ENCODE peak calls at places on chromosomes 12 and 14, in eight cellular contexts. C, Q, Z, U, Y, D, A and B are unnamed samples.

GRCh38 chr14:105888784-105889665 is 362.6 kb downstream of the TMEM121 start:
- DNase-seq in C (no peak), Q (no peak), Z (no peak), U (no peak), Y (no peak), D (peak), A (no peak), B (no peak)

GRCh38 chr12:80273144-80273543 is 170.9 kb upstream of the PTPRQ start:
- DNase-seq in C (no peak), Q (no peak), Z (no peak), U (no peak), Y (no peak), D (no peak), A (no peak), B (no peak)

GRCh38 chr12:57110189-57111045 is 745 bp downstream of the STAT6 start:
- DNase-seq in C (peak), Q (no peak), Z (peak), U (peak), Y (peak), D (peak), A (peak), B (peak)

GRCh38 chr12:53207042-53207441 is at the start of gene ITGB7:
- DNase-seq in C (peak), Q (no peak), Z (no peak), U (no peak), Y (no peak), D (peak), A (no peak), B (no peak)

GRCh38 chr14:73403181-73403752 is 55.1 kb downstream of the NUMB start:
- DNase-seq in C (no peak), Q (no peak), Z (no peak), U (no peak), Y (no peak), D (no peak), A (no peak), B (no peak)

GRCh38 chr12:96073346-96074336 is 38.3 kb upstream of the LTA4H start:
- DNase-seq in C (peak), Q (no peak), Z (no peak), U (peak), Y (peak), D (no peak), A (peak), B (no peak)

GRCh38 chr12:26158078-26158764 is 33.4 kb upstream of the BHLHE41 start:
- DNase-seq in C (peak), Q (no peak), Z (no peak), U (no peak), Y (peak), D (no peak), A (no peak), B (no peak)

GRCh38 chr12:100794441-100795192 is at the start of gene ANO4:
- DNase-seq in C (peak), Q (no peak), Z (peak), U (peak), Y (peak), D (no peak), A (peak), B (peak)

GRCh38 chr12:5794156-5794555 is 150.9 kb downstream of the ANO2 start:
- DNase-seq in C (no peak), Q (no peak), Z (no peak), U (no peak), Y (no peak), D (no peak), A (no peak), B (no peak)

GRCh38 chr12:87509233-87509820 is 519.9 kb downstream of the C12orf50 start:
- DNase-seq in C (peak), Q (no peak), Z (peak), U (peak), Y (peak), D (no peak), A (peak), B (peak)

GRCh38 chr14:51564460-51564859 is 87.2 kb upstream of the FRMD6 start:
- DNase-seq in C (no peak), Q (peak), Z (no peak), U (no peak), Y (no peak), D (no peak), A (no peak), B (no peak)

GRCh38 chr12:43882578-43883178 is 46.8 kb downstream of the TMEM117 start:
- DNase-seq in C (peak), Q (peak), Z (peak), U (peak), Y (peak), D (no peak), A (peak), B (peak)

GRCh38 chr12:1418144-1418543 is 176.2 kb downstream of the FBXL14 start:
- DNase-seq in C (no peak), Q (no peak), Z (no peak), U (no peak), Y (no peak), D (no peak), A (no peak), B (no peak)

GRCh38 chr14:63435204-63435603 is 108.0 kb downstream of the PPP2R5E start:
- DNase-seq in C (no peak), Q (no peak), Z (no peak), U (no peak), Y (no peak), D (no peak), A (no peak), B (no peak)

GRCh38 chr14:105401699-105402098 is 3.4 kb downstream of the TEX22 start:
- DNase-seq in C (no peak), Q (no peak), Z (no peak), U (no peak), Y (no peak), D (no peak), A (no peak), B (no peak)

GRCh38 chr12:27940756-27941402 is 31.7 kb downstream of the PTHLH start:
- DNase-seq in C (peak), Q (peak), Z (peak), U (peak), Y (peak), D (peak), A (peak), B (peak)
- H3K4me3 ChIP-seq in C (no peak), Q (no peak), Z (no peak), U (no peak), Y (no peak), D (no peak), A (no peak), B (no peak)

GRCh38 chr14:77272261-77272660 is 1.3 kb upstream of the NGB start:
- DNase-seq in C (no peak), Q (no peak), Z (no peak), U (no peak), Y (no peak), D (peak), A (no peak), B (no peak)

GRCh38 chr14:77268989-77269595 is 1.9 kb downstream of the NGB start:
- DNase-seq in C (peak), Q (peak), Z (no peak), U (no peak), Y (peak), D (peak), A (no peak), B (no peak)

GRCh38 chr14:77271113-77271710 is at the start of gene NGB:
- DNase-seq in C (peak), Q (no peak), Z (no peak), U (no peak), Y (no peak), D (peak), A (no peak), B (no peak)

GRCh38 chr14:77267937-77268699 is 2.9 kb downstream of the NGB start:
- DNase-seq in C (no peak), Q (no peak), Z (no peak), U (no peak), Y (no peak), D (peak), A (no peak), B (no peak)

GRCh38 chr14:77270361-77271112 is 469 bp downstream of the NGB start:
- DNase-seq in C (peak), Q (no peak), Z (no peak), U (no peak), Y (no peak), D (peak), A (peak), B (peak)
- H3K4me3 ChIP-seq in C (peak), Q (no peak), Z (no peak), U (no peak), Y (no peak), D (no peak), A (no peak), B (no peak)

GRCh38 chr12:50842637-50843493 is at the start of gene TMPRSS12:
- DNase-seq in C (peak), Q (no peak), Z (peak), U (no peak), Y (no peak), D (no peak), A (no peak), B (no peak)
- H3K4me3 ChIP-seq in C (peak), Q (no peak), Z (no peak), U (no peak), Y (no peak), D (peak), A (no peak), B (no peak)

DNA sequence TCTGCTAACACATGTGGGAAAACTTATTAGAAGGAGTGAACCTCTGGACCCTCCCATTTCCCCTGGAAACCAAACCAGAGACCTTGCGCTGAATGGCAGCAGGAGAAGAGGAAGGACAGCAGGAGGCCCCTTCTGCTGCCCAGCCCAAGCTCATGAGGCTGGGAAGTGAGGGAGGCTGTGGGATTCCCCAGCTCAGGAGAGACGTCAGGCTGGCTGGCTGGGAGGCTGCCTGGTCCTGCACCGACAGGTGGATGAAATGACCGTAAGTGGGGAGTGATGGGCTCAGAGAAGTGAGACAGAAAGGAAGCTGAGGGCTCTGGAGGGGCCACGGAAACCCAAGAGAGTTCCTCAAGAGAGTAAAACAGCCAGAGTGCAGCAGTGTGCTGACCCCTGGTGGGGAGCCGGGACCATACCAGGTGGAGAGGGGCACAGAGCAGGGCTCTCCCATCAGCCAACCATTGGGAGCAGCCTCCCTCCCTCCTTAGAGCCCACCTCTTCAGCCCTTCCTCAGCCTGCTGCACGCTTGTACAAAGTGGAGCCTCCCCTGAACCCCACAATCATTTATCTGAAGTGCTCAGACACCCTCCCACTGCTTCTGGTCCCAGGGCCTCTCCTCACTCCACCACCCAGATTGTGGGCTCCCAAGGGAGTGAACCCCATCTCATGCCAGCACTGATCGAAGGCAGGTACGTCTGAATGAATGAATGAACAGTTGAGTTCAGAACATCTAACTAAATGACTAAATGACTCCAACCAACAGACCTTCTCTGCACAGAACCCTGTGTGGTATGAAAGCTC is 14.0 kb downstream of the TAMALIN start:
- DNase-seq in C (peak), Q (peak), Z (peak), U (peak), Y (no peak), D (peak), A (peak), B (no peak)
- H3K4me3 ChIP-seq in C (peak), Q (no peak), Z (no peak), U (no peak), Y (no peak), D (no peak), A (no peak), B (no peak)

GRCh38 chr12:48980953-48981756 is 3.0 kb downstream of the WNT1 start:
- DNase-seq in C (peak), Q (peak), Z (no peak), U (no peak), Y (no peak), D (no peak), A (peak), B (no peak)
- H3K4me3 ChIP-seq in C (peak), Q (peak), Z (no peak), U (no peak), Y (no peak), D (peak), A (no peak), B (no peak)

GRCh38 chr12:15535287-15535895 is 213.1 kb downstream of the PTPRO start:
- DNase-seq in C (no peak), Q (no peak), Z (no peak), U (peak), Y (no peak), D (no peak), A (peak), B (no peak)

GRCh38 chr12:15534870-15535269 is 212.6 kb downstream of the PTPRO start:
- DNase-seq in C (no peak), Q (no peak), Z (no peak), U (peak), Y (no peak), D (no peak), A (peak), B (peak)

GRCh38 chr12:15532364-15532977 is 210.2 kb downstream of the PTPRO start:
- DNase-seq in C (peak), Q (peak), Z (peak), U (peak), Y (peak), D (no peak), A (peak), B (peak)

GRCh38 chr12:15536446-15536845 is 214.1 kb downstream of the PTPRO start:
- DNase-seq in C (no peak), Q (peak), Z (no peak), U (no peak), Y (no peak), D (no peak), A (no peak), B (no peak)

DNA sequence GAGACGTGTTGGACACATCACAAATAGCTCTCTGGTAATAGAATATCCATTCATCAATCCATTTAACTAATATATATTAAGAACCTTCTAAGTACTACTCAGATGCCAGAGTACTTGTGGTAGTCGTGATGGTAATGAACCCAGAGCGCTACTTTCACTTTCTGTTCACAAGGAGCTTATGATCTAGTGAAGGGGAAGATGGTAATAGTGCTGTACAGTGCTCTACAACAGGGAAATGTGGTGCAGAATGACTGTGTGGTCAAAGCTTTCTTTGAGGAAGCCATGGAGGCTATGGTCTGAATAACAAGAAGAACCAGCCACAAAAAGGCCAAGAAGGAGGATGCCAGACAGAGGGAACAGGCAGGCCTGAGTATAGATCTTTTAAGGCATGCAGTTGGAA is 212.0 kb downstream of the PTPRO start:
- DNase-seq in C (no peak), Q (no peak), Z (no peak), U (peak), Y (no peak), D (no peak), A (peak), B (no peak)
- H3K4me3 ChIP-seq in C (no peak), Q (no peak), Z (no peak), U (no peak), Y (no peak), D (no peak), A (peak), B (no peak)

GRCh38 chr12:124551268-124552144 is 15.9 kb downstream of the NCOR2 start:
- DNase-seq in C (peak), Q (peak), Z (peak), U (no peak), Y (no peak), D (peak), A (no peak), B (peak)
- H3K4me3 ChIP-seq in C (peak), Q (no peak), Z (no peak), U (no peak), Y (no peak), D (no peak), A (no peak), B (no peak)

GRCh38 chr14:68312884-68313725 is 479.8 kb downstream of the ZFP36L1 start:
- DNase-seq in C (no peak), Q (no peak), Z (no peak), U (no peak), Y (no peak), D (no peak), A (no peak), B (no peak)
- H3K4me3 ChIP-seq in C (no peak), Q (no peak), Z (no peak), U (no peak), Y (no peak), D (no peak), A (no peak), B (no peak)

GRCh38 chr12:70317781-70318180 is 48.3 kb upstream of the KCNMB4 start:
- DNase-seq in C (no peak), Q (no peak), Z (no peak), U (no peak), Y (no peak), D (no peak), A (no peak), B (no peak)

GRCh38 chr12:70319632-70320031 is 46.5 kb upstream of the KCNMB4 start:
- DNase-seq in C (no peak), Q (no peak), Z (no peak), U (no peak), Y (no peak), D (no peak), A (no peak), B (no peak)

DNA sequence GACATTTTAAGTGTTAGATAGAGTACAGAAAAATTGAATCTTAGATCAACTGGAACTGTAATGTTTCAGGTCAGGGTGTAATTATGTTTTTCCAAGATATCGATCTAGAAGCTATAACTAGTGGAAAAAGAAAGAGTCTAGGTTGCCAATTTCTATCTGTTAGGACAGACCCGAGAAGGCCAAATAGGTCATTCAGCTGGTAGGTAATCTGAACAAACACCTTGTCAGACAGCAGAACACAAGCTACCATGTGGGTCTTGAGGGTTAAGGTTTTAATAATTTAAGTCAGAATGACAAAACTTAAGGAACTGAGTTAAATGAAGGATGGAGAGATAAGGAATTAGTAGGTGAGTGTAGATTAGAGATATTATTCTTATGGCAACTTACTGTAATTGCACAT is 44.9 kb upstream of the KCNMB4 start:
- DNase-seq in C (no peak), Q (no peak), Z (no peak), U (no peak), Y (no peak), D (no peak), A (no peak), B (no peak)
- H3K4me3 ChIP-seq in C (no peak), Q (no peak), Z (no peak), U (no peak), Y (no peak), D (no peak), A (no peak), B (no peak)